ENCODE peak calls at places on chromosomes 1 and 21, in five cellular contexts. T is Calu3; F is stimulated activated CD8-positive, alpha-beta memory T cell treated with anti-CD3 and anti-CD28 coated beads, Interleukin-4, amount 100 ng/mL, for 24 hours; G is tibial artery; A is PC-9. M is an unnamed sample.
A peak's percentile ranks its signal among the peaks of the same experiment; 100 is the strongest.

GRCh38 chr1:212254853-212255363 is 30.3 kb upstream of the PPP2R5A start:
- DNase-seq in T (no peak), A (no peak), F (no peak), G (no peak), M (no peak)

GRCh38 chr1:244048566-244049141 is 2.4 kb upstream of the ZBTB18 start:
- DNase-seq in G (no peak), T (no peak), F (no peak), A (no peak), M (peak; percentile 65)

GRCh38 chr1:71292203-71292602 is 211.4 kb upstream of the ZRANB2 start:
- DNase-seq in F (no peak), T (no peak), G (no peak), A (no peak), M (no peak)

GRCh38 chr1:37040773-37041172 is 6.5 kb upstream of the GRIK3 start:
- DNase-seq in G (no peak), F (no peak), A (no peak), T (no peak), M (no peak)

GRCh38 chr1:83130886-83131691 is 867.8 kb downstream of the TTLL7 start:
- DNase-seq in G (no peak), A (no peak), T (no peak), F (no peak), M (no peak)

GRCh38 chr1:205775717-205776056 is 405 bp upstream of the RAB29 start:
- DNase-seq in T (no peak), G (no peak), F (no peak), A (no peak), M (no peak)

GRCh38 chr1:23393706-23394105 is 24.1 kb upstream of the ZNF436 start:
- DNase-seq in T (peak; percentile 6), F (no peak), G (no peak), A (no peak), M (no peak)

GRCh38 chr1:159826436-159827101 is at the start of gene SLAMF8:
- DNase-seq in A (no peak), T (no peak), G (peak; percentile 73), F (peak; percentile 47), M (peak; percentile 38)

GRCh38 chr1:186326009-186326408 is 49.0 kb downstream of the TPR start:
- DNase-seq in A (no peak), G (no peak), F (no peak), T (no peak), M (no peak)

GRCh38 chr1:19639999-19640362 is 4.1 kb upstream of the NBL1 start:
- DNase-seq in F (no peak), A (no peak), G (no peak), T (no peak), M (no peak)

GRCh38 chr1:201515062-201515750 is 8.3 kb upstream of the CSRP1 start:
- DNase-seq in F (no peak), G (peak; percentile 6), T (no peak), A (no peak), M (no peak)

GRCh38 chr1:6087958-6088357 is 42.3 kb downstream of the KCNAB2 start:
- DNase-seq in F (no peak), A (no peak), T (no peak), G (no peak), M (no peak)

GRCh38 chr21:9767592-9768375 is 753.6 kb upstream of the TPTE start:
- DNase-seq in T (no peak), A (no peak), F (no peak), G (no peak), M (no peak)

M was measured in stimulated activated effector memory CD8-positive, alpha-beta T cell treated with anti-CD3 and anti-CD28 coated beads, Interleukin-12 subunit alpha, Interleukin-12 subunit beta, amount 100 ng/mL, for 72 hours.